ENCODE peak calls at places on chromosomes 5 and 9, in four cellular contexts. One of them, this sample, is unnamed.

GRCh38 chr9:121686930-121687541 is 35.6 kb downstream of the DAB2IP start:
- DNase-seq in colonic mucosa: peak
- DNase-seq in HTR-8/SVneo: peak
- DNase-seq in amygdala: no peak
- DNase-seq in this sample: peak

GRCh38 chr9:14383296-14383695 is 69.4 kb upstream of the NFIB start:
- DNase-seq in colonic mucosa: no peak
- DNase-seq in HTR-8/SVneo: no peak
- DNase-seq in amygdala: no peak
- DNase-seq in this sample: no peak

GRCh38 chr5:57069115-57069835 is 104.6 kb upstream of the GPBP1 start:
- DNase-seq in colonic mucosa: no peak
- DNase-seq in HTR-8/SVneo: no peak
- DNase-seq in amygdala: no peak
- DNase-seq in this sample: no peak

GRCh38 chr5:149608936-149609502 is 27.7 kb downstream of the ARHGEF37 start:
- DNase-seq in colonic mucosa: no peak
- DNase-seq in HTR-8/SVneo: no peak
- DNase-seq in amygdala: no peak
- DNase-seq in this sample: no peak

GRCh38 chr5:43192558-43193170 is 639 bp downstream of the NIM1K start:
- DNase-seq in colonic mucosa: no peak
- DNase-seq in HTR-8/SVneo: no peak
- DNase-seq in amygdala: peak
- DNase-seq in this sample: no peak

GRCh38 chr9:112061152-112061740 is 113.9 kb downstream of the SUSD1 start:
- DNase-seq in colonic mucosa: peak
- DNase-seq in HTR-8/SVneo: peak
- DNase-seq in amygdala: no peak
- DNase-seq in this sample: no peak

GRCh38 chr9:15966471-15966870 is 413.6 kb downstream of the CCDC171 start:
- DNase-seq in colonic mucosa: no peak
- DNase-seq in HTR-8/SVneo: no peak
- DNase-seq in amygdala: no peak
- DNase-seq in this sample: no peak

GRCh38 chr5:177362102-177362868 is 4.6 kb downstream of the RGS14 start:
- DNase-seq in colonic mucosa: no peak
- DNase-seq in HTR-8/SVneo: no peak
- DNase-seq in amygdala: no peak
- DNase-seq in this sample: no peak

GRCh38 chr5:119158144-119158543 is 87.3 kb downstream of the DMXL1 start:
- DNase-seq in colonic mucosa: no peak
- DNase-seq in HTR-8/SVneo: no peak
- DNase-seq in amygdala: no peak
- DNase-seq in this sample: no peak

GRCh38 chr9:107784235-107784958 is 294.8 kb upstream of the KLF4 start:
- DNase-seq in colonic mucosa: no peak
- DNase-seq in HTR-8/SVneo: peak
- DNase-seq in amygdala: no peak
- DNase-seq in this sample: no peak

GRCh38 chr9:98866435-98867108 is 59.1 kb downstream of the GALNT12 start:
- DNase-seq in colonic mucosa: no peak
- DNase-seq in HTR-8/SVneo: no peak
- DNase-seq in amygdala: no peak
- DNase-seq in this sample: no peak

GRCh38 chr9:124260769-124261603 is 3.2 kb downstream of the NEK6 start:
- DNase-seq in colonic mucosa: peak
- DNase-seq in HTR-8/SVneo: no peak
- DNase-seq in amygdala: no peak
- DNase-seq in this sample: no peak

GRCh38 chr9:131585375-131585774 is 40.1 kb downstream of the PRRT1B start:
- DNase-seq in colonic mucosa: no peak
- DNase-seq in HTR-8/SVneo: no peak
- DNase-seq in amygdala: no peak
- DNase-seq in this sample: no peak

This sample was measured in iPS DF 6.9.